ENCODE peak calls at places on chromosomes 13 and 19, in five cellular contexts. One of them, this sample, is unnamed.

GRCh38 chr13:59666504-59666903 is 497.2 kb downstream of the DIAPH3 start:
- DNase-seq in KBM-7: no peak
- DNase-seq in effector memory CD4-positive, alpha-beta T cell: no peak
- DNase-seq in HT-29: no peak
- DNase-seq in GF-D8: no peak
- DNase-seq in this sample: no peak

GRCh38 chr19:47601180-47601904 is 7.6 kb upstream of the BICRA start:
- DNase-seq in HT-29: peak
- DNase-seq in effector memory CD4-positive, alpha-beta T cell: no peak
- DNase-seq in GF-D8: no peak
- DNase-seq in KBM-7: no peak
- DNase-seq in this sample: no peak

GRCh38 chr19:43305642-43306041 is 36.3 kb upstream of the PSG9 start:
- DNase-seq in GF-D8: no peak
- DNase-seq in KBM-7: no peak
- DNase-seq in effector memory CD4-positive, alpha-beta T cell: no peak
- DNase-seq in HT-29: peak
- DNase-seq in this sample: no peak

GRCh38 chr19:51754106-51754505 is 2.4 kb upstream of the FPR1 start:
- DNase-seq in effector memory CD4-positive, alpha-beta T cell: no peak
- DNase-seq in HT-29: no peak
- DNase-seq in KBM-7: no peak
- DNase-seq in GF-D8: no peak
- DNase-seq in this sample: no peak

GRCh38 chr13:30319703-30320102 is 12.4 kb upstream of the KATNAL1 start:
- DNase-seq in GF-D8: no peak
- DNase-seq in KBM-7: no peak
- DNase-seq in HT-29: no peak
- DNase-seq in effector memory CD4-positive, alpha-beta T cell: no peak
- DNase-seq in this sample: no peak

GRCh38 chr19:18183529-18183928 is 9.5 kb upstream of the MPV17L2 start:
- DNase-seq in effector memory CD4-positive, alpha-beta T cell: no peak
- DNase-seq in HT-29: no peak
- DNase-seq in KBM-7: no peak
- DNase-seq in GF-D8: no peak
- DNase-seq in this sample: no peak

GRCh38 chr19:49149652-49150105 is 5.5 kb downstream of the HRC start:
- DNase-seq in GF-D8: peak
- DNase-seq in HT-29: peak
- DNase-seq in effector memory CD4-positive, alpha-beta T cell: no peak
- DNase-seq in KBM-7: peak
- DNase-seq in this sample: peak

GRCh38 chr19:6739390-6739883 is at the start of gene TRIP10:
- DNase-seq in HT-29: peak
- DNase-seq in GF-D8: no peak
- DNase-seq in effector memory CD4-positive, alpha-beta T cell: peak
- DNase-seq in KBM-7: peak
- DNase-seq in this sample: peak

GRCh38 chr13:113410472-113411201 is 42.7 kb downstream of the ADPRHL1 start:
- DNase-seq in KBM-7: no peak
- DNase-seq in HT-29: peak
- DNase-seq in effector memory CD4-positive, alpha-beta T cell: no peak
- DNase-seq in GF-D8: no peak
- DNase-seq in this sample: no peak